ENCODE peak calls at places on chromosomes 13 and 19, in seven cellular contexts. D is upper lobe of left lung, S is upper lobe of right lung, W is Calu3, V is mucosa of descending colon, M is thyroid gland, J is GM12864. P is an unnamed sample.

GRCh38 chr13:104816716-104817115 is 1718.7 kb downstream of the EFNB2 start:
- DNase-seq in D (no peak), S (no peak), W (no peak), V (no peak), M (no peak), J (no peak), P (no peak)

GRCh38 chr19:58218899-58219298 is 9.8 kb upstream of the ZNF544 start:
- DNase-seq in D (no peak), S (no peak), W (no peak), V (no peak), M (no peak), J (no peak), P (no peak)

GRCh38 chr13:34627905-34628682 is 314.0 kb upstream of the NBEA start:
- DNase-seq in D (no peak), S (no peak), W (no peak), V (peak), M (no peak), J (no peak), P (no peak)

GRCh38 chr19:39430675-39431593 is 4.8 kb downstream of the RPS16 start:
- DNase-seq in D (no peak), S (peak), W (peak), V (no peak), M (peak), J (no peak), P (no peak)

GRCh38 chr19:55675661-55676354 is 782 bp downstream of the EPN1 start:
- DNase-seq in D (no peak), S (no peak), W (no peak), V (no peak), M (no peak), J (no peak), P (no peak)

GRCh38 chr19:58379276-58379675 is 1.6 kb downstream of the ZNF837 start:
- DNase-seq in D (no peak), S (no peak), W (no peak), V (no peak), M (no peak), J (no peak), P (no peak)

GRCh38 chr13:21675095-21676007 is 4.5 kb downstream of the FGF9 start:
- DNase-seq in D (peak), S (peak), W (peak), V (peak), M (peak), J (no peak), P (peak)

GRCh38 chr19:1864480-1865171 is 1.2 kb upstream of the KLF16 start:
- DNase-seq in D (peak), S (peak), W (peak), V (peak), M (peak), J (no peak), P (peak)

GRCh38 chr13:33676045-33676699 is 141.8 kb upstream of the RFC3 start:
- DNase-seq in D (no peak), S (no peak), W (peak), V (peak), M (no peak), J (no peak), P (no peak)

GRCh38 chr19:6272411-6272791 is 7.4 kb downstream of the MLLT1 start:
- DNase-seq in D (no peak), S (no peak), W (no peak), V (no peak), M (no peak), J (no peak), P (no peak)

GRCh38 chr13:105587786-105588185 is 947.7 kb downstream of the EFNB2 start:
- DNase-seq in D (no peak), S (no peak), W (peak), V (no peak), M (no peak), J (no peak), P (no peak)

GRCh38 chr19:30267332-30267731 is 104.9 kb upstream of the ZNF536 start:
- DNase-seq in D (no peak), S (no peak), W (no peak), V (no peak), M (peak), J (no peak), P (no peak)

GRCh38 chr13:57326532-57326931 is 159.5 kb downstream of the PRR20E start:
- DNase-seq in D (no peak), S (no peak), W (no peak), V (no peak), M (no peak), J (no peak), P (no peak)

DNA sequence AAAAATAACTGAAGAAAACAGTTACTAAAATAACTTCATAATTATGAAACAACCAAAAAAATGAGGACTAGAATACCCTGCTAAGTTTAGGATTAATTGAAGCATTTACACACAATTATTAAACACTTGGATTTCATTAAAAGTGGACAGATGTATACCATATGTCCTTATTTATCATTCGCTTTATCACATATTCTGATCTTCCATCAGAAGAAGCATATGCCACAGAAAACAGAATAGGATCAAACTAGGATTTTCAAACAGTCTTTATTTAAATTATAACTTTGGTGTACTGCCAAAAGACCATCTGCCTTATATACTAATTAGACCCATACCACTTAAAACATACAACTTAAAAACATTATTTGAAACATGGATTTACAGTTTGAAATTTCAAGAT is 727.1 kb upstream of the KLHL1 start:
- DNase-seq in D (no peak), S (no peak), W (no peak), V (no peak), M (no peak), J (no peak), P (no peak)
- TF ChIP-seq CTCF in D (no peak), S (no peak), W (no peak), V (no peak), M (no peak), J (no peak), P (no peak)

DNA sequence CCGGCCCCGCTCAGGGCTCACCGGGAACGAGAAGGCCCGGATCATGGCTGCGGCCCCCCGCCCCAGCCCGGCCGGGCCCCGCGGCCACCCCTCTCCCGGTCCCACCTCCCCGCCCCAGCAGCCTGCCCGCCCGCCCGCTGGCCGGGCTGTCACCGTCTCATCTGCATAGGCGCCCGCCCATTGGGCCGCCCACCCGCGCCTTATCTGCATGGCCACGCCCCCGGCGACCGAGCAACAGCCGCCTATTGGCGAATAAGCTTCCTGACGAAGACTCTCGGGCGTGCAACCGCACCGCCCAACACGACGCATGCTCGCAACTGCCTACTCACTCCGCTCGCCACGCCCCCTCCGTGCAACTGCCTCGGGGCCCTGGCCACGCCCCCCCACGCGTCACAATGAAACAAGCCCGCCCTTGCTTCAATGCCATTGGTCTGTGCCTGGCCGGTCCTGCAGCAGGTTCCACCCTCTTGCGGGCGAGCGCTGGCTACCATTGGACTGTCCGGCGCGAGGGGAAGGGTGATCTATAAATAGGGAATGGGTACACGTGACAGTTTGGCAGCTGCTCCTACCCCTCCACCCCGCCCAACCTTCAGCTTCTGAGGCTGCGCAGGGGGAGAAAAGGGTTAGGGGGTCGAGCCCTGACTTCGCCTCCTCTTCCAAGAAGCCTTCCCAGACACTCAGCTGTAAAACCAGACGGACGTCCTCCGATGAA is at the start of gene DACT3:
- DNase-seq in D (peak), S (peak), W (peak), V (peak), M (peak), J (peak), P (peak)
- TF ChIP-seq CTCF in D (no peak), S (no peak), W (no peak), V (no peak), M (no peak), J (no peak), P (no peak)

GRCh38 chr13:73618275-73618865 is 515.8 kb downstream of the KLF12 start:
- DNase-seq in D (no peak), S (no peak), W (peak), V (peak), M (no peak), J (no peak), P (no peak)

GRCh38 chr13:73625562-73626339 is 508.5 kb downstream of the KLF12 start:
- DNase-seq in D (no peak), S (no peak), W (no peak), V (no peak), M (no peak), J (no peak), P (no peak)

GRCh38 chr13:73623281-73623680 is 510.9 kb downstream of the KLF12 start:
- DNase-seq in D (no peak), S (no peak), W (no peak), V (no peak), M (no peak), J (no peak), P (no peak)

DNA sequence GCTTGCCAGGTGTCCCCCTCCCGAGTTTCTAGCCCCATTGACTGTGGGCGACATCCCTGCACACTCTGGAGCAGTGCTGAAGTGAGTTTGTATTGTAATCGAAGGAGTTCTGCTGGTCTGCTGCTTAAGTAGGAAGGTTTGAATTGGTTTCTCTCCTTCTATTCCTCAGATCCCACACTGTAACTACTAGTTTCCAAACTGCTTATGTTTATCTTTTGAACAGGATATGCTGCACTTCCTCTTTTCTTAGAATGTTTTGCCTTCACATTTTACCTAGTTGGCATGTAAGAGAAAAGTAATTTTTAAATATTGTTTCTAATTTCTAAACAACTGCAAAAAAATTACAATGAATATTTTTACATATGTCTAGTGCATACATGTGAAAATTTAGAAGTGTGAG is 511.8 kb downstream of the KLF12 start:
- DNase-seq in D (no peak), S (no peak), W (no peak), V (no peak), M (no peak), J (no peak), P (no peak)
- TF ChIP-seq CTCF in D (no peak), S (no peak), W (no peak), V (no peak), M (no peak), J (no peak), P (no peak)

GRCh38 chr19:38383743-38384142 is 4.1 kb downstream of the GGN start:
- DNase-seq in D (no peak), S (no peak), W (no peak), V (no peak), M (no peak), J (no peak), P (no peak)

GRCh38 chr19:38385804-38386257 is 2.0 kb downstream of the GGN start:
- DNase-seq in D (peak), S (no peak), W (no peak), V (no peak), M (no peak), J (no peak), P (no peak)

GRCh38 chr19:38385057-38385803 is 2.6 kb downstream of the GGN start:
- DNase-seq in D (peak), S (no peak), W (no peak), V (no peak), M (no peak), J (no peak), P (no peak)

GRCh38 chr19:38383184-38383583 is 4.7 kb downstream of the GGN start:
- DNase-seq in D (no peak), S (no peak), W (no peak), V (no peak), M (no peak), J (no peak), P (no peak)

GRCh38 chr19:38384209-38385027 is 3.4 kb downstream of the GGN start:
- DNase-seq in D (no peak), S (no peak), W (no peak), V (no peak), M (no peak), J (no peak), P (no peak)
- TF ChIP-seq CTCF in D (no peak), S (no peak), W (peak), V (no peak), M (no peak), J (peak), P (no peak)

GRCh38 chr19:33303791-33304759 is 1.7 kb upstream of the CEBPA start:
- DNase-seq in D (peak), S (peak), W (no peak), V (no peak), M (peak), J (no peak), P (no peak)

GRCh38 chr19:33302974-33303790 is 848 bp upstream of the CEBPA start:
- DNase-seq in D (peak), S (peak), W (peak), V (peak), M (peak), J (no peak), P (peak)

GRCh38 chr19:33301900-33302174 is 497 bp downstream of the CEBPA start:
- DNase-seq in D (no peak), S (no peak), W (no peak), V (no peak), M (no peak), J (no peak), P (no peak)

GRCh38 chr19:33301011-33301899 is 1.1 kb downstream of the CEBPA start:
- DNase-seq in D (peak), S (no peak), W (no peak), V (no peak), M (peak), J (no peak), P (no peak)

GRCh38 chr19:33302175-33302973 is at the start of gene CEBPA:
- DNase-seq in D (peak), S (peak), W (peak), V (peak), M (peak), J (no peak), P (peak)
- TF ChIP-seq CTCF in D (peak), S (peak), W (peak), V (peak), M (peak), J (peak), P (peak)

GRCh38 chr19:47272448-47273312 is 2.0 kb upstream of the INAFM1 start:
- DNase-seq in D (no peak), S (peak), W (no peak), V (peak), M (peak), J (no peak), P (no peak)
- TF ChIP-seq CTCF in D (peak), S (no peak), W (no peak), V (no peak), M (no peak), J (no peak), P (no peak)

GRCh38 chr19:45076851-45077730 is 813 bp upstream of the ZNF296 start:
- DNase-seq in D (no peak), S (no peak), W (no peak), V (peak), M (no peak), J (no peak), P (no peak)

GRCh38 chr19:45079911-45080469 is 930 bp downstream of the GEMIN7 start:
- DNase-seq in D (no peak), S (no peak), W (no peak), V (peak), M (no peak), J (no peak), P (no peak)

GRCh38 chr19:45082170-45082569 is 3.1 kb downstream of the GEMIN7 start:
- DNase-seq in D (no peak), S (no peak), W (no peak), V (no peak), M (no peak), J (no peak), P (no peak)

GRCh38 chr19:45078390-45079062 is 534 bp upstream of the GEMIN7 start:
- DNase-seq in D (no peak), S (no peak), W (no peak), V (no peak), M (no peak), J (no peak), P (no peak)

GRCh38 chr19:45079063-45079910 is at the start of gene GEMIN7:
- DNase-seq in D (peak), S (peak), W (peak), V (peak), M (peak), J (no peak), P (peak)
- TF ChIP-seq CTCF in D (peak), S (peak), W (peak), V (no peak), M (peak), J (peak), P (no peak)

GRCh38 chr19:32599736-32600157 is 18.8 kb downstream of the PDCD5 start:
- DNase-seq in D (no peak), S (no peak), W (peak), V (peak), M (peak), J (peak), P (no peak)
- TF ChIP-seq CTCF in D (peak), S (peak), W (peak), V (peak), M (peak), J (peak), P (peak)

DNA sequence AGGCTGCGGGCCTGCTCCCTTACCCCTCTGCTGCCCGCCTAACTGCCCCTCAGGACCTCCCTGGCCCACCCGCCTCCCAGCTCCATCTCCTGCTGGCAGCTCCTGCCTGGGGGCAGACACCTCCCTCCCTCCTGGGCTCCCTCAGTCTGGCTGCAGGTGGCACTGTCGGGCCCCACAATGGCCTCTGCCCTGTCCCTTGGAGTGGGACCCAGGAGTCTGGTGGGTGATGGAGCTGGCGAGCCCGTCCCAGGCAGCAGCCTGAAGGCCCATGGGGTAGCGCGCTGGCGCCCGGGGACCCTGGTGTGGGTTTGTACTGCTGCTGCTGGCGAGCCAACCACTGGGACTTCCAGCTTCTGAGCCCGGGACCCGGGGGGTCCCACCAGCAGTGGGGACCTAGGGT is 83.6 kb downstream of the KDM4B start:
- DNase-seq in D (peak), S (no peak), W (no peak), V (no peak), M (no peak), J (no peak), P (no peak)
- TF ChIP-seq CTCF in D (no peak), S (no peak), W (no peak), V (no peak), M (no peak), J (no peak), P (no peak)

DNA sequence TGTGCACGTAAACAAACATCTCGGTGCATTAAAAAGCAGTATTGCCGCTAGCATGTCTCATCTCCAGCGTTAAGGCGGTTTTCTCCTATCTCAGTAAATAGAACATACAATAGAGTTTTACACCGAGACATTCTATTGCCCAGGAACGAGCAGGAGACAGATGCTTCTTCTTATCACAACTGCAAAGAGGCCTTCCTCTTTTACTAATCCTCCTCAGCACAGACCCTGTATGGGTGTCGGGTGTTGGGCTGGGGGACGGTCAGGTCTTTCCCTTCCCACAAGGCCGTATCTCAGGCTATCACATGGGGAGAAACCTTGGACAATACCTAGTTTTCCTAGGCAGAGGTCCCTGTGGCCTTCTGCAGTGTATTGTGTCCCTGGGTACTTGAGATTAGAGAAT is 21.2 kb downstream of the ZNF233 start:
- DNase-seq in D (no peak), S (no peak), W (no peak), V (no peak), M (no peak), J (no peak), P (no peak)
- TF ChIP-seq CTCF in D (no peak), S (no peak), W (no peak), V (no peak), M (no peak), J (no peak), P (no peak)

P was measured in natural killer cell.